ENCODE peak calls at places on chromosomes 4 and X, in nine cellular contexts. P, U, T, I, O, R, N, B and Q are unnamed samples.

GRCh38 chr4:242121-242848 is 63.0 kb downstream of the ZNF732 start:
- DNase-seq in P (peak; percentile 40), U (peak; percentile 58), T (peak; percentile 36), I (peak; percentile 52), O (peak; percentile 65), R (peak; percentile 6), N (no peak), B (peak; percentile 66), Q (no peak)

GRCh38 chr4:100189820-100190642 is at the start of gene DDIT4L:
- DNase-seq in P (no peak), U (no peak), T (no peak), I (peak; percentile 49), O (no peak), R (peak; percentile 74), N (peak; percentile 49), B (no peak), Q (peak; percentile 62)

GRCh38 chr4:74217365-74217764 is 59.4 kb downstream of the MTHFD2L start:
- DNase-seq in P (no peak), U (no peak), T (no peak), I (no peak), O (no peak), R (no peak), N (no peak), B (no peak), Q (no peak)

GRCh38 chrX:33434256-33435092 is 223.1 kb upstream of the DMD start:
- DNase-seq in P (no peak), U (no peak), T (peak; percentile 3), I (peak; percentile 38), O (peak; percentile 71), R (peak; percentile 83), N (peak; percentile 70), B (peak; percentile 55), Q (no peak)

GRCh38 chr4:1984406-1985191 is 24.2 kb downstream of the NELFA start:
- DNase-seq in P (no peak), U (no peak), T (no peak), I (no peak), O (no peak), R (no peak), N (no peak), B (no peak), Q (no peak)

GRCh38 chr4:6383019-6383404 is 89.4 kb downstream of the PPP2R2C start:
- DNase-seq in P (no peak), U (no peak), T (no peak), I (no peak), O (no peak), R (no peak), N (no peak), B (no peak), Q (no peak)

GRCh38 chrX:134898450-134898849 is 92.3 kb upstream of the SMIM10 start:
- DNase-seq in P (no peak), U (no peak), T (no peak), I (no peak), O (no peak), R (no peak), N (no peak), B (no peak), Q (no peak)

GRCh38 chr4:76200771-76201224 is 12.8 kb downstream of the SCARB2 start:
- DNase-seq in P (no peak), U (no peak), T (no peak), I (no peak), O (peak; percentile 32), R (no peak), N (no peak), B (peak; percentile 62), Q (no peak)

GRCh38 chr4:155442267-155443105 is 65.7 kb upstream of the MAP9 start:
- DNase-seq in P (peak; percentile 32), U (no peak), T (peak; percentile 23), I (peak; percentile 64), O (peak; percentile 67), R (peak; percentile 86), N (peak; percentile 64), B (peak; percentile 75), Q (no peak)

GRCh38 chrX:138945219-138945618 is 233.7 kb upstream of the FGF13 start:
- DNase-seq in P (no peak), U (no peak), T (no peak), I (no peak), O (no peak), R (no peak), N (no peak), B (no peak), Q (no peak)

GRCh38 chrX:148270499-148270898 is 229.9 kb upstream of the AFF2 start:
- DNase-seq in P (no peak), U (no peak), T (no peak), I (no peak), O (no peak), R (no peak), N (no peak), B (no peak), Q (no peak)

GRCh38 chr4:145178740-145179139 is 1.6 kb downstream of the OTUD4 start:
- DNase-seq in P (no peak), U (peak; percentile 16), T (no peak), I (peak; percentile 13), O (no peak), R (no peak), N (no peak), B (no peak), Q (no peak)

GRCh38 chrX:149825424-149825823 is 43.7 kb downstream of the MAGEA9 start:
- DNase-seq in P (no peak), U (no peak), T (peak; percentile 27), I (peak; percentile 12), O (peak; percentile 53), R (peak; percentile 27), N (no peak), B (peak; percentile 58), Q (no peak)

GRCh38 chr4:1741208-1741607 is 19.9 kb downstream of the TACC3 start:
- DNase-seq in P (no peak), U (no peak), T (no peak), I (no peak), O (no peak), R (no peak), N (no peak), B (no peak), Q (no peak)

GRCh38 chr4:86670739-86671138 is 76.6 kb downstream of the PTPN13 start:
- DNase-seq in P (no peak), U (no peak), T (no peak), I (peak; percentile 40), O (no peak), R (no peak), N (no peak), B (no peak), Q (no peak)

GRCh38 chr4:114318309-114318708 is 280.3 kb upstream of the UGT8 start:
- DNase-seq in P (no peak), U (no peak), T (no peak), I (no peak), O (no peak), R (no peak), N (no peak), B (no peak), Q (no peak)

GRCh38 chr4:158496030-158496741 is 25.5 kb upstream of the RXFP1 start:
- DNase-seq in P (no peak), U (no peak), T (no peak), I (peak; percentile 43), O (peak; percentile 56), R (peak; percentile 63), N (peak; percentile 26), B (peak; percentile 68), Q (no peak)

GRCh38 chr4:10589308-10589707 is 95.3 kb downstream of the CLNK start:
- DNase-seq in P (no peak), U (no peak), T (no peak), I (no peak), O (peak; percentile 95), R (no peak), N (no peak), B (no peak), Q (no peak)

GRCh38 chr4:139808381-139809206 is 143.0 kb downstream of the MGST2 start:
- DNase-seq in P (no peak), U (no peak), T (no peak), I (no peak), O (no peak), R (peak; percentile 41), N (no peak), B (no peak), Q (no peak)

GRCh38 chr4:109414938-109415337 is 18.7 kb upstream of the SEC24B start:
- DNase-seq in P (no peak), U (no peak), T (no peak), I (no peak), O (no peak), R (no peak), N (no peak), B (no peak), Q (no peak)

GRCh38 chrX:30580641-30581040 is 3.1 kb upstream of the TASL start:
- DNase-seq in P (no peak), U (no peak), T (no peak), I (no peak), O (no peak), R (no peak), N (no peak), B (no peak), Q (no peak)

GRCh38 chr4:155578726-155579385 is 87.8 kb upstream of the GUCY1A1 start:
- DNase-seq in P (no peak), U (no peak), T (no peak), I (no peak), O (peak; percentile 34), R (no peak), N (no peak), B (no peak), Q (no peak)

GRCh38 chr4:64539234-64539849 is 130.1 kb upstream of the TECRL start:
- DNase-seq in P (no peak), U (no peak), T (peak; percentile 36), I (peak; percentile 47), O (peak; percentile 71), R (peak; percentile 61), N (peak; percentile 47), B (peak; percentile 67), Q (no peak)

GRCh38 chr4:7817877-7818675 is 121.6 kb downstream of the AFAP1 start:
- DNase-seq in P (no peak), U (no peak), T (peak; percentile 45), I (no peak), O (no peak), R (no peak), N (no peak), B (no peak), Q (no peak)

GRCh38 chr4:114864060-114864459 is 249.4 kb downstream of the NDST4 start:
- DNase-seq in P (no peak), U (no peak), T (no peak), I (no peak), O (no peak), R (no peak), N (no peak), B (no peak), Q (no peak)

GRCh38 chr4:58275856-58276255 is 1165.7 kb upstream of the IGFBP7 start:
- DNase-seq in P (no peak), U (no peak), T (no peak), I (no peak), O (no peak), R (no peak), N (no peak), B (no peak), Q (no peak)

GRCh38 chrX:80808854-80809493 is 703 bp downstream of the BRWD3 start:
- DNase-seq in P (peak; percentile 7), U (peak; percentile 33), T (peak; percentile 9), I (peak; percentile 6), O (peak; percentile 1), R (peak; percentile 10), N (no peak), B (peak; percentile 15), Q (peak; percentile 36)

GRCh38 chr4:93834371-93835066 is 6.0 kb downstream of the ATOH1 start:
- DNase-seq in P (no peak), U (no peak), T (no peak), I (no peak), O (no peak), R (peak; percentile 51), N (peak; percentile 15), B (no peak), Q (no peak)